ENCODE peak calls at places on chromosomes 2 and 18, in ten cellular contexts. H is mesenchymal stem cell; D is right cardiac atrium; E is cardiac muscle cell; J is pancreas; R is suprapubic skin; Z is naive thymus-derived CD4-positive, alpha-beta T cell; L is right lobe of liver; I is AG09309; P is small intestine. W is an unnamed sample.

GRCh38 chr2:14756981-14757657 is 124.6 kb downstream of the LRATD1 start:
- DNase-seq in H (peak), D (peak), E (no peak), J (no peak), R (no peak), Z (no peak), L (no peak), I (peak), P (no peak), W (peak)

GRCh38 chr18:76349067-76349715 is 145.9 kb downstream of the ZNF516 start:
- DNase-seq in H (peak), D (no peak), E (peak), J (peak), R (no peak), Z (peak), L (peak), I (no peak), P (peak), W (peak)

GRCh38 chr18:57649536-57650495 is 28.2 kb upstream of the NARS1 start:
- DNase-seq in H (no peak), D (no peak), E (no peak), J (no peak), R (no peak), Z (no peak), L (no peak), I (peak), P (no peak), W (peak)

GRCh38 chr2:625415-626135 is 51.6 kb downstream of the TMEM18 start:
- DNase-seq in H (no peak), D (no peak), E (no peak), J (no peak), R (no peak), Z (no peak), L (no peak), I (no peak), P (no peak), W (no peak)

GRCh38 chr18:39966275-39966674 is 1988.8 kb upstream of the PIK3C3 start:
- DNase-seq in H (no peak), D (no peak), E (no peak), J (no peak), R (no peak), Z (no peak), L (no peak), I (no peak), P (no peak), W (no peak)

GRCh38 chr2:27118525-27119329 is at the start of gene CGREF1:
- DNase-seq in H (no peak), D (peak), E (peak), J (no peak), R (no peak), Z (no peak), L (no peak), I (no peak), P (peak), W (no peak)

GRCh38 chr2:27296466-27296865 is 11.8 kb downstream of the UCN start:
- DNase-seq in H (no peak), D (no peak), E (no peak), J (no peak), R (no peak), Z (no peak), L (no peak), I (no peak), P (no peak), W (peak)

GRCh38 chr2:20356042-20356441 is 5.4 kb upstream of the PUM2 start:
- DNase-seq in H (peak), D (no peak), E (no peak), J (no peak), R (no peak), Z (no peak), L (peak), I (peak), P (no peak), W (peak)

GRCh38 chr2:225354281-225354774 is 45.2 kb upstream of the NYAP2 start:
- DNase-seq in H (peak), D (no peak), E (peak), J (no peak), R (no peak), Z (no peak), L (no peak), I (peak), P (no peak), W (peak)

GRCh38 chr2:147456729-147457128 is 388.1 kb upstream of the ACVR2A start:
- DNase-seq in H (no peak), D (no peak), E (no peak), J (no peak), R (no peak), Z (no peak), L (no peak), I (no peak), P (no peak), W (no peak)

GRCh38 chr2:218895326-218895725 is 14.7 kb downstream of the WNT10A start:
- DNase-seq in H (no peak), D (no peak), E (no peak), J (no peak), R (no peak), Z (no peak), L (no peak), I (no peak), P (no peak), W (no peak)

GRCh38 chr2:218898109-218898878 is 17.6 kb downstream of the WNT10A start:
- DNase-seq in H (peak), D (peak), E (peak), J (peak), R (peak), Z (peak), L (no peak), I (no peak), P (peak), W (peak)

GRCh38 chr2:218897394-218898108 is 16.9 kb downstream of the WNT10A start:
- DNase-seq in H (no peak), D (peak), E (no peak), J (no peak), R (no peak), Z (no peak), L (no peak), I (no peak), P (no peak), W (no peak)

GRCh38 chr2:218895758-218896500 is 15.3 kb downstream of the WNT10A start:
- DNase-seq in H (no peak), D (no peak), E (no peak), J (no peak), R (no peak), Z (no peak), L (no peak), I (no peak), P (no peak), W (no peak)

GRCh38 chr2:218896501-218897393 is 16.1 kb downstream of the WNT10A start:
- DNase-seq in H (peak), D (peak), E (no peak), J (no peak), R (no peak), Z (peak), L (no peak), I (no peak), P (no peak), W (no peak)
- H3K4me3 ChIP-seq in H (no peak), D (no peak), E (no peak), J (no peak), R (peak), Z (peak), L (no peak), I (no peak), P (no peak), W (no peak)

GRCh38 chr2:170822885-170823799 is 6.5 kb downstream of the GAD1 start:
- DNase-seq in H (no peak), D (peak), E (no peak), J (peak), R (no peak), Z (no peak), L (no peak), I (no peak), P (no peak), W (no peak)

GRCh38 chr2:170821631-170822291 is 5.1 kb downstream of the GAD1 start:
- DNase-seq in H (no peak), D (no peak), E (no peak), J (no peak), R (no peak), Z (no peak), L (no peak), I (no peak), P (no peak), W (no peak)

GRCh38 chr2:170824526-170825015 is 7.9 kb downstream of the GAD1 start:
- DNase-seq in H (no peak), D (no peak), E (no peak), J (no peak), R (no peak), Z (no peak), L (no peak), I (no peak), P (no peak), W (no peak)

GRCh38 chr2:170822292-170822884 is 5.7 kb downstream of the GAD1 start:
- DNase-seq in H (no peak), D (peak), E (no peak), J (no peak), R (no peak), Z (no peak), L (no peak), I (no peak), P (no peak), W (no peak)

GRCh38 chr2:170823800-170824153 is 7.1 kb downstream of the GAD1 start:
- DNase-seq in H (no peak), D (no peak), E (no peak), J (no peak), R (no peak), Z (no peak), L (no peak), I (no peak), P (no peak), W (no peak)
- H3K4me3 ChIP-seq in H (no peak), D (peak), E (no peak), J (no peak), R (peak), Z (no peak), L (no peak), I (no peak), P (no peak), W (no peak)

GRCh38 chr2:241216211-241216761 is 27.8 kb downstream of the ANO7 start:
- DNase-seq in H (no peak), D (peak), E (peak), J (no peak), R (no peak), Z (no peak), L (no peak), I (no peak), P (no peak), W (no peak)

GRCh38 chr2:241219030-241219382 is 30.5 kb downstream of the ANO7 start:
- DNase-seq in H (no peak), D (no peak), E (no peak), J (no peak), R (no peak), Z (no peak), L (no peak), I (no peak), P (no peak), W (no peak)

GRCh38 chr2:241217320-241218031 is 29.0 kb downstream of the ANO7 start:
- DNase-seq in H (peak), D (peak), E (peak), J (peak), R (peak), Z (no peak), L (peak), I (peak), P (peak), W (peak)

GRCh38 chr2:241219856-241220356 is 31.4 kb downstream of the ANO7 start:
- DNase-seq in H (no peak), D (no peak), E (no peak), J (no peak), R (no peak), Z (no peak), L (no peak), I (no peak), P (no peak), W (no peak)

GRCh38 chr2:241218131-241219029 is 29.9 kb downstream of the ANO7 start:
- DNase-seq in H (peak), D (peak), E (peak), J (peak), R (no peak), Z (peak), L (no peak), I (no peak), P (no peak), W (peak)
- H3K4me3 ChIP-seq in H (peak), D (peak), E (peak), J (peak), R (peak), Z (peak), L (peak), I (peak), P (peak), W (peak)

GRCh38 chr2:206783718-206784117 is 18.3 kb downstream of the FASTKD2 start:
- DNase-seq in H (peak), D (no peak), E (peak), J (no peak), R (no peak), Z (no peak), L (no peak), I (no peak), P (no peak), W (no peak)
- H3K4me3 ChIP-seq in H (no peak), D (no peak), E (no peak), J (no peak), R (no peak), Z (no peak), L (no peak), I (no peak), P (no peak), W (no peak)